ENCODE peak calls at places on chromosome 22, in seven cellular contexts. G is IMR-90, T is neuronal stem cell, W is H1, I is H9, Y is mesendoderm, S is mesenchymal stem cell. K is an unnamed sample.

GRCh38 chr22:41915035-41915782 is at the start of gene SHISA8:
- DNase-seq in G (peak; percentile 7), W (no peak), S (peak; percentile 54), T (no peak), Y (peak; percentile 49), I (no peak), K (peak; percentile 55)

GRCh38 chr22:20429254-20430100 is 8.1 kb downstream of the SCARF2 start:
- DNase-seq in G (no peak), T (peak; percentile 72), I (peak; percentile 90), S (no peak), Y (peak; percentile 77), W (peak; percentile 90), K (peak; percentile 75)

GRCh38 chr22:19291218-19291579 is 320 bp downstream of the CLTCL1 start:
- DNase-seq in W (peak; percentile 66), I (peak; percentile 32), S (no peak), G (no peak), Y (peak; percentile 33), T (no peak), K (no peak)

GRCh38 chr22:33850227-33850626 is 70.0 kb downstream of the LARGE1 start:
- DNase-seq in Y (no peak), S (no peak), I (no peak), T (no peak), G (no peak), W (no peak), K (no peak)

GRCh38 chr22:48459259-48459658 is 1368.4 kb downstream of the BRD1 start:
- DNase-seq in S (no peak), G (no peak), T (no peak), Y (no peak), W (no peak), I (no peak), K (no peak)

GRCh38 chr22:36577019-36577418 is 48.1 kb upstream of the EIF3D start:
- DNase-seq in W (no peak), I (no peak), S (peak; percentile 82), Y (no peak), T (no peak), G (peak; percentile 91), K (peak; percentile 85)

GRCh38 chr22:44012172-44012571 is 11.9 kb upstream of the PARVB start:
- DNase-seq in Y (no peak), I (no peak), G (no peak), S (no peak), T (no peak), W (no peak), K (peak; percentile 13)

GRCh38 chr22:29078036-29078868 is 5.4 kb downstream of the KREMEN1 start:
- DNase-seq in G (no peak), S (no peak), W (no peak), T (no peak), Y (no peak), I (no peak), K (no peak)

DNA sequence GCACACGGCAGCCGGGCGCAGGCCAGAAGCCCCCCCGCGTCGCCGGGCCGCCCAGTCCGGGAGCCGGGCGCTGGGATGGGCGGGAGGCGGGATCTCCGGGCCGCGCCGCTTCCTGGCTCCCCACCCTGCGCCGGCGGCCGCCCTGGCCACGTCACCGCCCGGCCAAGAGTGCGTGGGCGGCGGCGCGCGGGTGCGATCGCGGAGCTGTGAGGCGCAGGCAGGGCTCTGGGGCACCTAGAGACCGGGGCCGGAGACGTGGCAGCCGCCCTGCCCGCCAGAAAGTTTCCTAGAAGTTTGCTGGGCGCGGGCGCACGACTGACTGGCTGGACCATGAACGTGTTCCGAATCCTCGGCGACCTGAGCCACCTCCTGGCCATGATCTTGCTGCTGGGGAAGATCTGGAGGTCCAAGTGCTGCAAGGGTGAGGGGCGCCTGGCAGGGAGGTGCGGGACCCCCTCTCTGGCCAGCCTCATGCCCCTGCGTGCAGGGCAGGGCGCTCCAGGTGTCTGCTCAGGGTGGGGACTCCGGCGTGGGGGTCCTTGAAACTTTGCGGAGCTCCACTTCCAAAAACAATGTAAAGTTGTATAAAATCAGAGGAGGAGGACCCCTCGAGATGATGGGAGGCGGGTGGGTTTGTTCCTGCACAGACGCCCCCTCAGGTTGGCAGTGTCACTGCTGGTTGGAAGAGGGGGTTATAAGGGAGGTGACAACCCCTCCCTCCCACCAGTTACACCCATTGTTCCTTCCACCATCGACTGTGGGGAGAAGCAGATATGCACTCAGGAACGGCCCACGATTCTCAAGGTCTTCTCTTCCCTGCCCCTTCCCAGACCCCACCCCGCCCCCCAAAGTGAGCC is at the start of gene KDELR3:
- DNase-seq in S (peak; percentile 71), T (no peak), I (no peak), W (no peak), Y (peak; percentile 53), G (peak; percentile 71), K (peak; percentile 82)
- H3K4me2 ChIP-seq in S (peak within 1 kb of the TSS; percentile 97), T (peak within 1 kb of the TSS; percentile 94), I (peak within 1 kb of the TSS; percentile 15), W (peak within 1 kb of the TSS; percentile 95), Y (peak within 1 kb of the TSS; percentile 96), G (peak within 1 kb of the TSS; percentile 90), K (peak within 1 kb of the TSS; percentile 68)

GRCh38 chr22:50626856-50627451 is 998 bp downstream of the ARSA start:
- DNase-seq in Y (no peak), I (peak; percentile 22), S (no peak), T (no peak), W (no peak), G (no peak), K (no peak)

GRCh38 chr22:50627914-50628542 is at the start of gene ARSA:
- DNase-seq in I (peak; percentile 86), T (peak; percentile 82), W (peak; percentile 77), S (peak; percentile 86), G (peak; percentile 81), Y (peak; percentile 86), K (peak; percentile 88)

GRCh38 chr22:50630376-50630775 is 2.4 kb upstream of the ARSA start:
- DNase-seq in S (no peak), T (no peak), I (no peak), Y (no peak), G (no peak), W (no peak), K (no peak)

GRCh38 chr22:50627452-50627913 is 469 bp downstream of the ARSA start:
- DNase-seq in W (peak; percentile 79), I (peak; percentile 52), S (peak; percentile 24), Y (peak; percentile 37), T (no peak), G (no peak), K (peak; percentile 5)

GRCh38 chr22:50628543-50629134 is 687 bp upstream of the ARSA start:
- DNase-seq in Y (no peak), S (no peak), T (no peak), W (no peak), I (no peak), G (no peak), K (no peak)
- H3K27ac ChIP-seq in Y (no peak overlapping the region), S (no peak overlapping the region), T (no peak overlapping the region), W (no peak overlapping the region), I (no peak overlapping the region), G (peak overlapping the region; percentile 16), K (no peak overlapping the region)

GRCh38 chr22:38184788-38185187 is 3.2 kb upstream of the PLA2G6 start:
- DNase-seq in T (no peak), G (no peak), S (no peak), W (no peak), I (no peak), Y (no peak), K (no peak)

GRCh38 chr22:38189104-38189503 is 7.5 kb upstream of the PLA2G6 start:
- DNase-seq in S (no peak), W (no peak), Y (no peak), G (no peak), T (no peak), I (no peak), K (no peak)

GRCh38 chr22:38187413-38188212 is 6.0 kb upstream of the PLA2G6 start:
- DNase-seq in S (peak; percentile 92), G (peak; percentile 71), Y (no peak), W (no peak), I (no peak), T (no peak), K (peak; percentile 81)

GRCh38 chr22:38190581-38190980 is 9.0 kb upstream of the PLA2G6 start:
- DNase-seq in T (no peak), S (no peak), W (no peak), I (no peak), Y (no peak), G (no peak), K (no peak)

DNA sequence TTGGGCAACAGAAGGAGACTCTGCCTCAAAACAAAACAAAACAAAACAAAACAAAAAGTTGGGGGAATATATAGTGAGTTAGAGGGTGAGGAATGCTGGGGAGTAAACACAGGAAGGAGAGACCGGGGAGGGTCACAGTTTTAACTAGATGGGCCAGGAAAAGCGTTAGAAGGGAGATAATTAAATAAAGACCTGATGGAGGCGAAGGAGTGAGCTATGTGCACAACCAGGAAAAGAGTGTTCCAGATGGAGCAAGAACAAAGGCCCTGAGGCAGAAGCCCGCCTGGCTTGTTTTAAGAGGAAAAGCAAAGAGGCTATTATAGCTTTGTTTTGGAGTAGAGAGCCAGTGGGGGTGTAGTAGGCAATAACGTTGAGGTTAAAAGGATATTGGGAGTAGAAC is 4.8 kb upstream of the PLA2G6 start:
- DNase-seq in W (no peak), S (peak; percentile 80), T (no peak), I (no peak), Y (no peak), G (no peak), K (peak; percentile 90)
- H2BK120ac ChIP-seq in W (no peak overlapping the region), S (no peak overlapping the region), T (no peak overlapping the region), I (no peak overlapping the region), Y (no peak overlapping the region), G (peak overlapping the region; percentile 45), K (no peak overlapping the region)

GRCh38 chr22:45743687-45744086 is 72.1 kb downstream of the ATXN10 start:
- DNase-seq in I (no peak), S (no peak), G (no peak), Y (no peak), T (no peak), W (no peak), K (no peak)

GRCh38 chr22:45738206-45738605 is 66.6 kb downstream of the ATXN10 start:
- DNase-seq in I (no peak), W (no peak), G (peak; percentile 35), S (no peak), T (no peak), Y (no peak), K (no peak)

GRCh38 chr22:45744442-45744841 is 72.8 kb downstream of the ATXN10 start:
- DNase-seq in S (no peak), T (no peak), G (no peak), I (no peak), W (no peak), Y (no peak), K (no peak)

GRCh38 chr22:45740236-45740635 is 68.6 kb downstream of the ATXN10 start:
- DNase-seq in S (peak; percentile 33), W (no peak), I (no peak), T (no peak), G (peak; percentile 35), Y (no peak), K (no peak)

DNA sequence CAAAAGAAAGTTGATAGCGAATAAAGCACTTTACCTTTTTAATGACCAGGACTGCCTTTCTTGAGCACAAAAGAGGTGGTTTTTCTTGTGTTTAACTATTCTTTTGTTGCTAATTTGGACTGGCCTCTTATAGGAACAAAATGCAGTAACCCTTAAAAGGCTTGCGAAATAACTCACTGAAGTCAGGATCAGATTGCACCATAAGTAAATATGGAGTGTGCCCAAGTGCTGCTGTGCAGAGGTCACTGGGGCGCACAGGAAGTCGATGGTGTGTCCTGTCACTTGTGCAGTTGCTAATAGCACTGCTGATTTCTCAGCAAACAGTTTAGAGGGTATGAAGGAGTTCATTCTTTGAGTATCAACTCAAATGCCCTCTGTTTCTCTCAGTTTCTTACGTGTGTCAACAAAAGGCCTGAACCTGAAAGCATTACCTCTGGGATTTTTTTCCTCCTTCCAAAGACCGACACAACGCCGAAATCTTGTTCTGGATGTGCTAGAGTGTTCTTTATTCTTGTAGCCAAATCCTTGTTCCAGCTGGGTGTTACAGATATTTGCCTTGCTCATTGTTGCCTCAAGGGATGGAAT is 71.3 kb downstream of the ATXN10 start:
- DNase-seq in S (peak; percentile 80), Y (no peak), T (no peak), W (no peak), I (no peak), G (peak; percentile 65), K (no peak)
- H3K4me2 ChIP-seq in S (no peak overlapping the region), Y (no peak overlapping the region), T (no peak overlapping the region), W (no peak overlapping the region), I (no peak overlapping the region), G (peak overlapping the region; percentile 58), K (no peak overlapping the region)

K was measured in trophoblast cell.